ENCODE peak calls at places on chromosomes 11 and 22, in seven cellular contexts. C is GM12878, R is H1, H is K562, E is SK-N-SH, Y is HCT116, I is HepG2. K is an unnamed sample.
A peak's percentile ranks its signal among the peaks of the same experiment; 100 is the strongest.

GRCh38 chr11:92916299-92916698 is 53.2 kb upstream of the MTNR1B start:
- DNase-seq in C (no peak), R (no peak), H (no peak), E (no peak), Y (no peak), I (no peak), K (no peak)

GRCh38 chr11:7973011-7973410 is 7.8 kb upstream of the NLRP10 start:
- DNase-seq in C (no peak), R (no peak), H (no peak), E (no peak), Y (no peak), I (no peak), K (no peak)

GRCh38 chr22:26550498-26551033 is 38.3 kb upstream of the TFIP11 start:
- DNase-seq in C (no peak), R (no peak), H (no peak), E (no peak), Y (no peak), I (peak; percentile 17), K (no peak)

GRCh38 chr22:46035742-46036557 is 59.0 kb upstream of the WNT7B start:
- DNase-seq in C (peak; percentile 85), R (peak; percentile 100), H (peak; percentile 95), E (peak; percentile 100), Y (peak; percentile 96), I (peak; percentile 95), K (peak; percentile 98)

GRCh38 chr11:92057849-92058442 is 166.7 kb upstream of the FAT3 start:
- DNase-seq in C (no peak), R (no peak), H (no peak), E (peak; percentile 6), Y (no peak), I (no peak), K (no peak)

GRCh38 chr11:94473177-94473799 is 20.4 kb downstream of the MRE11 start:
- DNase-seq in C (peak; percentile 88), R (no peak), H (no peak), E (no peak), Y (no peak), I (no peak), K (no peak)

GRCh38 chr22:50169774-50170341 is 673 bp upstream of the PANX2 start:
- DNase-seq in C (no peak), R (no peak), H (peak; percentile 80), E (peak; percentile 80), Y (no peak), I (no peak), K (peak; percentile 38)

GRCh38 chr11:68008381-68009337 is 1.5 kb upstream of the ALDH3B1 start:
- DNase-seq in C (no peak), R (no peak), H (no peak), E (peak; percentile 75), Y (no peak), I (no peak), K (no peak)

GRCh38 chr11:86196291-86196690 is 48.3 kb upstream of the EED start:
- DNase-seq in C (no peak), R (no peak), H (no peak), E (no peak), Y (no peak), I (no peak), K (no peak)

GRCh38 chr22:44753189-44754042 is 1.0 kb downstream of the ARHGAP8 start:
- DNase-seq in C (no peak), R (no peak), H (no peak), E (no peak), Y (no peak), I (no peak), K (no peak)
- TF ChIP-seq JUND in C (no peak), R (no peak), H (no peak), E (no peak), Y (no peak), I (no peak), K (no peak)

GRCh38 chr22:43110444-43110926 is at the start of gene BIK:
- DNase-seq in C (no peak), R (no peak), H (peak; percentile 75), E (peak; percentile 74), Y (no peak), I (peak; percentile 51), K (peak; percentile 71)
- TF ChIP-seq JUND in C (no peak), R (no peak), H (no peak), E (no peak), Y (no peak), I (no peak), K (no peak)

GRCh38 chr11:122703541-122704272 is 48.2 kb downstream of the UBASH3B start:
- DNase-seq in C (no peak), R (no peak), H (no peak), E (no peak), Y (no peak), I (no peak), K (no peak)
- TF ChIP-seq JUND in C (no peak), R (no peak), H (no peak), E (no peak), Y (no peak), I (no peak), K (no peak)

GRCh38 chr11:27703453-27703852 is 3.2 kb upstream of the BDNF start:
- DNase-seq in C (no peak), R (no peak), H (no peak), E (no peak), Y (no peak), I (no peak), K (no peak)
- TF ChIP-seq JUND in C (no peak), R (no peak), H (no peak), E (no peak), Y (no peak), I (no peak), K (no peak)

GRCh38 chr11:127649958-127650357 is 649.4 kb upstream of the KIRREL3 start:
- DNase-seq in C (no peak), R (no peak), H (no peak), E (no peak), Y (no peak), I (no peak), K (no peak)

GRCh38 chr11:127653071-127653470 is 652.5 kb upstream of the KIRREL3 start:
- DNase-seq in C (no peak), R (no peak), H (no peak), E (no peak), Y (no peak), I (no peak), K (no peak)

GRCh38 chr11:127649071-127649470 is 648.5 kb upstream of the KIRREL3 start:
- DNase-seq in C (no peak), R (no peak), H (no peak), E (no peak), Y (no peak), I (no peak), K (no peak)

GRCh38 chr11:127651888-127652221 is 651.3 kb upstream of the KIRREL3 start:
- DNase-seq in C (no peak), R (no peak), H (no peak), E (no peak), Y (no peak), I (no peak), K (no peak)

GRCh38 chr11:127651175-127651887 is 650.8 kb upstream of the KIRREL3 start:
- DNase-seq in C (no peak), R (no peak), H (no peak), E (no peak), Y (no peak), I (no peak), K (no peak)
- TF ChIP-seq JUND in C (no peak), R (no peak), H (no peak), E (no peak), Y (no peak), I (no peak), K (no peak)

DNA sequence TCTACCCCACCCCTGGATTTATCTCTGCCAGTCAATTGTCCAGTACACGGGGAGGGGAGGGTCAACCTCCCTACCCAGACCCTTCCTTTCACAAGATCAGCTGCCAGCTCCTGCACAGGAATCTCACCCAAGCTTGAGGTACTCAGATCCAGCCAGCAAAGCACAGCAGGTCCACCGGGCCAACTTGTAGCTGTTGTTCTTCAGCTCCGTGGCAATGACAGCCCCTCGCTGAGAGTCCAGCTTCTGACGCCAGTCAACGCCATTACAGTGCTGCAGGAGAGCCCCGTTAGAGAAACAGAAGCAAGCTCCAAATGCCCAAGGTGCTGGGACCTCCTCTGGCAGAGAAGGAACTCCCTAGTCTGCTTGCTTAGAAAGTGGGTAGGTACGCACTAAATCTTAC is 5.5 kb upstream of the FOXRED2 start:
- DNase-seq in C (no peak), R (no peak), H (no peak), E (no peak), Y (no peak), I (no peak), K (no peak)
- TF ChIP-seq JUND in C (no peak), R (no peak), H (no peak), E (no peak), Y (no peak), I (no peak), K (no peak)

DNA sequence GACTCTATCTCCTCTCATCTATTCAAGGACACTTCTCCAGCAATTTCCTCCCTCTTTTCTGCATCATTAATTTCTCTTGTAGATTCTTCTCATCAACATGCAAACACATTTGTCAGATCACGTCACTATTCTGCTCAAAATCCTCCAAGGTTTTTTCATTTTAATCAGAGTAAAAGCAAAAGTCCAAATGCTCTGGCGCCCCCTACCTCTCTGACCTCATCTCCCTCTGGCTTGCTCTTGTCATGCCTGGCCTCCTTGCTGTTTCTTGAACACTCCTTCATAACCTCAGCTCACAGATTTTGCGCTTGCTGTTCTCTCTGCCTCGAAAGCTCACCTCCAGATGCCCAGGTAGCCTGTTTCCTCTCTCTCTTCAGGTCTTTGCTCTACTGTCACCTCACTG is 22.4 kb downstream of the RTCB start:
- DNase-seq in C (no peak), R (peak; percentile 59), H (no peak), E (peak; percentile 24), Y (no peak), I (no peak), K (peak; percentile 9)
- TF ChIP-seq JUND in C (no peak), R (no peak), H (no peak), E (no peak), Y (no peak), I (no peak), K (no peak)

DNA sequence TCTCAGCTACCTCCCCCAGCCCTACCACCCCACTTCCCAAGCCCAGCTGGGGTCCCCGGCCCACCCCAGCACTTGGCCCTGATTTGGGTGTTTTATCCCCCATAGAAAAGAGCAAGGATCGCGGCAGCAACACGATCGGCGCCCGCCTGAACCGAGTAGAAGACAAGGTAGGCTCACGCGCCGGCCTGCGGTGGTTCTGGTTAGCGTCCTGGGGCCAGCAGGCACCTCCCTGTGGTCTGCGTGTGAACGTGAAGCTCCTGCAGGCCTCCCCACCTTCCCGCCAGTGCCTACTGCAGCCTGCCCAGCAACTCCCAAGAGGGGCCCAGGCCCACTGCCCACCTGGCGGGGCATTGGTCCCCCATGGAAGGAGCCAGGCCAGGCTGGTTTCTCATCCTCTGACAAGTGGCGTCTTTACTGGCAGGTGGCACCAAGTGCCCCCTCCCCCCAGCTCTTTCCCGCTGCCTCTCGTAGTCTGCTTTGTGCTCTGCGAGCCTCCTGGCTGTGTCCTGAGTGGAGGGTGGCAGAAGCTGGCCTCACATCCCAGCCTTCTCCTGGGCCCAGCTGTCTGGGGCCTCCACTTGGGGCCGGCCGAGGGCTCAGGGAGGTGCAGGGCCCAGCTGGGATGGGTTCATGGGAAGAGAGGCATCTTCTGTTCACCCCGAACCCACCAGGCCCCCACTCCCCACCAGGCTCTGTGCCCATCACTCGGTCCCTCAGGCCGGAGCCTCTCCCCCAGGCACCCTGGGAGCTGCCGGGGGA is 78.3 kb upstream of the KCNQ1OT1 start:
- DNase-seq in C (no peak), R (peak; percentile 46), H (peak; percentile 57), E (peak; percentile 66), Y (no peak), I (no peak), K (no peak)
- TF ChIP-seq JUND in C (no peak), R (no peak), H (no peak), E (no peak), Y (no peak), I (no peak), K (no peak)

GRCh38 chr11:69909561-69910518 is 90.6 kb upstream of the FGF3 start:
- DNase-seq in C (no peak), R (peak; percentile 77), H (peak; percentile 65), E (peak; percentile 74), Y (no peak), I (no peak), K (no peak)
- TF ChIP-seq JUND in C (no peak), R (no peak), H (no peak), E (no peak), Y (no peak), I (no peak), K (no peak)

K was measured in T47D.